ENCODE peak calls at places on chromosomes 2 and 18, in ten cellular contexts. R is uterus, V is GM12892, B is sigmoid colon, T is right lobe of liver, C is heart left ventricle, M is ovary, L is prostate gland, Q is transverse colon, K is A549. F is an unnamed sample.

GRCh38 chr2:9206991-9207640 is 504 bp downstream of the ASAP2 start:
- DNase-seq in M (peak), C (peak), R (peak), L (peak), V (no peak), Q (peak), K (peak), B (no peak), T (peak), F (no peak)

GRCh38 chr2:233303252-233303651 is 4.4 kb upstream of the SAG start:
- DNase-seq in K (no peak), T (no peak), L (no peak), B (no peak), M (no peak), V (no peak), C (no peak), R (no peak), Q (no peak), F (no peak)

GRCh38 chr2:218032336-218033171 is 29.8 kb upstream of the TNS1 start:
- DNase-seq in K (no peak), L (no peak), Q (no peak), B (no peak), R (no peak), C (no peak), M (peak), T (no peak), V (no peak), F (no peak)

GRCh38 chr2:28390241-28390856 is 2.3 kb upstream of the FOSL2 start:
- DNase-seq in Q (peak), V (peak), R (peak), L (peak), K (peak), B (peak), M (peak), T (peak), C (peak), F (peak)

GRCh38 chr2:174969091-174969734 is 36.0 kb downstream of the CHN1 start:
- DNase-seq in M (no peak), K (no peak), B (no peak), V (no peak), Q (no peak), R (no peak), C (no peak), L (no peak), T (no peak), F (no peak)

GRCh38 chr2:188495990-188496431 is 204.3 kb downstream of the GULP1 start:
- DNase-seq in T (no peak), V (no peak), Q (no peak), R (no peak), C (no peak), B (no peak), L (no peak), K (no peak), M (no peak), F (no peak)

GRCh38 chr2:135948141-135948540 is 37.3 kb downstream of the DARS1 start:
- DNase-seq in K (no peak), Q (no peak), R (no peak), L (no peak), B (no peak), T (no peak), V (no peak), C (no peak), M (no peak), F (no peak)

GRCh38 chr2:119782308-119783027 is 22.7 kb downstream of the PTPN4 start:
- DNase-seq in V (no peak), T (no peak), Q (no peak), K (no peak), M (no peak), R (no peak), B (no peak), L (no peak), C (no peak), F (no peak)

GRCh38 chr2:12048551-12048950 is 302.1 kb downstream of the LPIN1 start:
- DNase-seq in M (no peak), R (no peak), V (no peak), Q (no peak), L (no peak), T (no peak), B (no peak), C (no peak), K (no peak), F (no peak)

GRCh38 chr2:73716518-73717250 is 20.5 kb downstream of the TPRKB start:
- DNase-seq in K (no peak), L (no peak), R (peak), T (no peak), Q (no peak), B (no peak), V (no peak), C (no peak), M (no peak), F (no peak)

GRCh38 chr2:132589060-132589765 is 80.8 kb downstream of the LYPD1 start:
- DNase-seq in K (no peak), L (no peak), V (no peak), R (no peak), Q (no peak), T (no peak), B (no peak), M (no peak), C (no peak), F (no peak)
- TF ChIP-seq POLR2A in K (no peak), L (no peak), V (no peak), R (no peak), Q (no peak), T (no peak), B (no peak), M (no peak), C (no peak), F (no peak)

DNA sequence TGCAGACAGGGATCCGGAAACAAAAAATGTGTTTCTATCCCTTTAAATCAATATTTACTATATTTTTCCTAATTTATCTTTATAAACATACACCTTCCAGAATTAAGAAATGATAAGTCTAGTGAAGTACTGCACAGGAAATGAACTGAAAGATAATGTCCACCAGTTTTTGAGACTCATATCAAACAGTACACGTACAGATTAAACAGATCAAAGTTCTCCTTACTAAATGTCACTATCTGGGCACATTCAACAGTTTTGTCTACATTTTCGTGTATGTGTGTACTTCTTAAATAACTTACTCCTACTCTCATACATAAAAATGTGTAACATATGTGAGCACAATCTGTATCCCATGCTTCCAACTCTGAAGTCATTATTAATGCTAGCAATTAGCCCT is 108.0 kb downstream of the MEP1B start:
- DNase-seq in T (no peak), Q (no peak), R (no peak), M (no peak), V (no peak), K (no peak), L (no peak), B (no peak), C (no peak), F (no peak)
- TF ChIP-seq POLR2A in T (no peak), Q (no peak), R (no peak), M (no peak), V (no peak), K (no peak), L (no peak), B (no peak), C (no peak), F (no peak)

GRCh38 chr2:127621981-127622431 is 23.9 kb upstream of the GPR17 start:
- DNase-seq in V (peak), M (peak), B (peak), R (peak), L (no peak), Q (peak), T (peak), K (no peak), C (no peak), F (no peak)

GRCh38 chr2:127619191-127619590 is 26.8 kb upstream of the GPR17 start:
- DNase-seq in L (no peak), T (no peak), Q (peak), K (no peak), B (no peak), V (peak), C (no peak), R (no peak), M (no peak), F (no peak)

GRCh38 chr2:127620867-127621266 is 25.1 kb upstream of the GPR17 start:
- DNase-seq in V (peak), B (peak), L (no peak), R (no peak), C (no peak), K (no peak), M (no peak), Q (peak), T (peak), F (no peak)

GRCh38 chr2:127618551-127618950 is 27.4 kb upstream of the GPR17 start:
- DNase-seq in M (no peak), K (no peak), T (no peak), V (no peak), R (no peak), C (no peak), Q (no peak), L (no peak), B (no peak), F (no peak)

DNA sequence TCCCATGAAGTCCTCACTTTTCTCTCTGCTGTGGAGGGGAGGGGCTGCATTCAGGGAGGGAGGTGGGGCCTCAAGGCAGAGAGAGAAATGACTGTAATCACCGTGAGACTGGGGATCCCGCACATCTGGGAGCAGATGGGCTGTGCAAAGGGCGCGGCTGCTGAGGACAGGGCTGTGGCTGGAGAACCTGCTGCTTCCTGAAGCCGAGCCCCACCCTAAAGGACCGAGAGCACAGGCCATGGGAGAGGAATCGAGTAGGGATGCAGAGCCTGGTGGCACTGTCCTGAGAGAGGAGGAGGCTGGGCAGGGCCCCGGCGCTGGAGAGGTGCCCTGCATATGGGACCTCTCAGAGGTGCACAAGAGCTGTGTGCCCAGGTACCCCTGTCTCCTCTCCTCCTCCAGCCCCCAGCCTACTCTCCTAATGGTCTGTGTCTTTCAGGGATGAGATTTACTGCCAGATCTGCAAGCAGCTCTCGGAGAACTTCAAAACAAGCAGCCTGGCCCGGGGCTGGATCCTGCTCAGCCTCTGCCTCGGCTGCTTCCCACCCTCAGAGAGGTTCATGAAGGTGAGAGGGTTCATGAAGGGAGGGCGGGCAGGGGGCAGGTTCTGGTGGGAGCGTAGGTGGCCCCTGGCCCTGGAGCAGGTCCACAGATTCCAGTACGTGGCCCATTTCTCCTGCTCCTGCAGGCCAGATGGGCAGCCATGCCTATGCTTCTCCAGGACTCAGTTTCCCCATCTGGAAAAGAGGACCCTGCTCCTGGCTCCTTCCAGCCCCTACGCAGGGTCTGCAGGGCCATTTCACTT is 25.9 kb upstream of the GPR17 start:
- DNase-seq in C (no peak), M (peak), K (no peak), B (peak), V (peak), L (no peak), Q (peak), R (peak), T (peak), F (no peak)
- TF ChIP-seq POLR2A in C (no peak), M (no peak), K (no peak), B (no peak), V (no peak), L (no peak), Q (no peak), R (no peak), T (no peak), F (no peak)

GRCh38 chr2:230946429-230947234 is 21.6 kb upstream of the GPR55 start:
- DNase-seq in R (no peak), T (no peak), L (no peak), K (no peak), V (no peak), C (no peak), Q (no peak), B (no peak), M (no peak), F (no peak)

GRCh38 chr2:230944804-230945372 is 19.8 kb upstream of the GPR55 start:
- DNase-seq in M (no peak), V (no peak), T (no peak), L (no peak), R (no peak), K (no peak), Q (no peak), C (no peak), B (no peak), F (no peak)

GRCh38 chr2:230942371-230942770 is 17.3 kb upstream of the GPR55 start:
- DNase-seq in K (no peak), Q (no peak), R (no peak), T (no peak), C (no peak), M (no peak), B (no peak), V (no peak), L (no peak), F (no peak)

GRCh38 chr2:230942920-230943896 is 18.2 kb upstream of the GPR55 start:
- DNase-seq in K (no peak), L (no peak), V (peak), R (no peak), M (no peak), C (no peak), T (no peak), B (no peak), Q (peak), F (no peak)

DNA sequence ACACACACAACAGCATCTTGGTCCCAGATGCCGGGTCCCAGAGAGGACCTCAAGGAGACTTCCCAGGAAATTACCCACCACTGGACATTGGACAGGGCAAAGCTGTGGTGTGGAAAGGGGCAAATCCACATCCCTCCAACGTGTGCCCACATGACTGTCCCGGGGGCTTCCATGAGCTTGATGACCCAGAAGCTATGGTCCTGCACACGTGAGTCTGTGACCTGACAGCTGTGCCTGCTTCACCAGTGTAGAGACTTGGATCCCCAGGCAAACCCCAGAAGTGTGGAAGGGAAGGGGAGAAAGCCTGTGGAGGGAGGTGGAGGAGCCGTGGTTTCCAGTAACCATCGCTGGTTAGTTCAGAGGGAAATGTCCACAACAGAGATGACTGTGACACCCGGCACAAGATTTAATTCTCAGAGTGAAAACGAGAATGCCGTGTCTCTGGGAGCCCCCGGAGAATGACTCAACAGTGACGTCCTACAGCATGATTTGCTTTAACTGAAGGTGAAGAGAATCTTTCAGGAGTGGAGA is 19.1 kb upstream of the GPR55 start:
- DNase-seq in R (no peak), T (no peak), K (no peak), Q (no peak), C (no peak), B (no peak), L (no peak), V (peak), M (no peak), F (no peak)
- TF ChIP-seq POLR2A in R (no peak), T (no peak), K (no peak), Q (no peak), C (no peak), B (no peak), L (no peak), V (peak), M (no peak), F (no peak)

GRCh38 chr18:79952457-79952995 is 1.1 kb upstream of the SLC66A2 start:
- DNase-seq in K (no peak), V (no peak), Q (peak), B (no peak), R (no peak), C (no peak), L (no peak), M (peak), T (no peak), F (no peak)

GRCh38 chr18:79952996-79953559 is 1.6 kb upstream of the SLC66A2 start:
- DNase-seq in C (no peak), L (no peak), Q (peak), B (peak), R (no peak), M (peak), T (no peak), K (no peak), V (no peak), F (no peak)

GRCh38 chr18:79950440-79951341 is 762 bp downstream of the SLC66A2 start:
- DNase-seq in C (no peak), B (peak), R (no peak), V (no peak), Q (peak), L (no peak), T (peak), K (peak), M (peak), F (no peak)

GRCh38 chr18:79949571-79950439 is 1.6 kb downstream of the SLC66A2 start:
- DNase-seq in Q (peak), K (no peak), L (no peak), C (peak), T (peak), M (peak), V (no peak), R (no peak), B (peak), F (no peak)

DNA sequence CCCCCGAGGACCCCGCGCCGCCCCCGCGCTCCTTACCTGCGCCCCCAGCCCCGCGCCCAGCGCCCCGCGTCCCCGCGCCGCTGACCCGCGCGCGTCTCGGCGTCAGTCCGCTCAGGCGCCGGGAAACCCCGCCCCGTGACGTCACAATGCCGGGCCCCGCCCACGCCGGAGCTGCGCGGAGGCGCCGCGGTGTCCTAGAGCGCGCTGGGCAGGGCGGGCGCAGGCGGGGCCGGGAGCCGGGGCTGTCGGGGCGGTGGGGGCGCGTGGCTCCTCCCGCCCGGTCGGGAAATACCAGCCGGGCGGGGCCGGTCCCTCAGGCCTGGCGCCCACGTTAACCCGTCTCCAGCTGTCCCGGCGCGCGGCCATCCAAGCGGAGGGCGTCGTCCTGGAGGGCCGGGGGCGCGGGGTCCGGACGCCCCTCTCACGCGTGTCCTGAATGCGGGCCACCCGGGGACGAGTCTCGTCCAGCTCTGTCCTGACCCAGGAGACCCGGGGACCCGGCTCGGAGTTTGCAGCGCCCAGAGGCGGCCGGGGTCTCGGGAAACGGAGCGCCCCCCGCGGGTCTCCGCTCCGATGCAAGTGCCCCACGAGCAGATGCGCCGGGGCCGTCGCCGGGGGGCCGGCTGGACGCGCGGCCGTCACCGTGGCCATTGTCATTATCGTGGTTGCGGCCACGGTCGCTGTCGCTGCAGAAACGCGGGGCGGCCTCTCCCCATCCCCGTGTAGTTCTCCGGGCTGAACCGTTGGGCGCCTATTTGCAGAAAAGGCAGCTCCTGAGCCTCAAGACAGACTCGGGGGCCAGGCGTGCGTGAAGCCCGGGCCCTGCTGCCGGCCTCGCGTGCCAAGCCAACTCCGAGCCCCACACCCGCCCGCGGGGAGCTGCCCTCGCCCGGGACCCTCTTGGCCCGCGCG is at the start of gene SLC66A2:
- DNase-seq in L (peak), M (peak), R (peak), K (peak), T (peak), V (peak), B (peak), C (peak), Q (peak), F (peak)
- TF ChIP-seq POLR2A in L (peak), M (peak), R (peak), K (peak), T (peak), V (peak), B (no peak), C (peak), Q (peak), F (no peak)

F was measured in H54.